ENCODE peak calls at places on chromosomes 1 and 21, in five cellular contexts. W is neural progenitor cell, Y is gastrocnemius medialis, E is endothelial cell, N is right lobe of liver. G is an unnamed sample.

GRCh38 chr1:5764959-5765358 is 227.3 kb downstream of the NPHP4 start:
- DNase-seq in N (no peak), Y (no peak), E (no peak), W (no peak), G (no peak)

GRCh38 chr1:63674238-63674864 is 81.1 kb downstream of the PGM1 start:
- DNase-seq in W (peak), N (peak), Y (peak), E (peak), G (peak)

GRCh38 chr1:211647666-211648065 is 27.8 kb downstream of the NEK2 start:
- DNase-seq in E (no peak), Y (no peak), W (no peak), N (no peak), G (no peak)

GRCh38 chr1:43708006-43708412 is 673 bp downstream of the ST3GAL3 start:
- DNase-seq in W (no peak), E (no peak), N (no peak), Y (no peak), G (no peak)

GRCh38 chr21:36699546-36700294 is 805 bp downstream of the SIM2 start:
- DNase-seq in E (peak), Y (no peak), W (peak), N (no peak), G (peak)

GRCh38 chr1:67741121-67741520 is 56.1 kb downstream of the GADD45A start:
- DNase-seq in E (no peak), Y (no peak), N (no peak), W (no peak), G (no peak)

GRCh38 chr1:66278260-66279046 is 255.5 kb upstream of the SGIP1 start:
- DNase-seq in Y (no peak), N (no peak), W (no peak), E (no peak), G (no peak)

GRCh38 chr1:207003216-207003615 is 29.3 kb downstream of the C1orf116 start:
- DNase-seq in W (peak), E (no peak), N (no peak), Y (no peak), G (no peak)

GRCh38 chr1:92567211-92567868 is 80.6 kb upstream of the GFI1 start:
- DNase-seq in W (no peak), N (no peak), Y (no peak), E (no peak), G (no peak)

GRCh38 chr1:177912991-177913390 is 56.9 kb downstream of the SEC16B start:
- DNase-seq in E (no peak), W (no peak), N (peak), Y (no peak), G (no peak)

GRCh38 chr1:28577738-28578536 is 14.1 kb upstream of the RAB42 start:
- DNase-seq in N (no peak), E (no peak), W (no peak), Y (no peak), G (no peak)

GRCh38 chr21:29299046-29299905 is 554 bp downstream of the BACH1 start:
- DNase-seq in E (peak), N (peak), W (peak), Y (peak), G (peak)

GRCh38 chr1:98046031-98046641 is 125.3 kb upstream of the DPYD start:
- DNase-seq in W (peak), N (peak), E (peak), Y (no peak), G (no peak)

GRCh38 chr1:214292317-214292716 is 11.4 kb downstream of the SMYD2 start:
- DNase-seq in Y (no peak), W (no peak), E (no peak), N (no peak), G (no peak)

GRCh38 chr1:224616761-224617409 is 768 bp downstream of the CNIH3 start:
- DNase-seq in Y (no peak), E (peak), W (peak), N (no peak), G (no peak)

GRCh38 chr1:98903261-98903660 is 101.4 kb downstream of the PLPPR5 start:
- DNase-seq in W (no peak), N (no peak), E (no peak), Y (no peak), G (no peak)

GRCh38 chr1:53642607-53643006 is 96.4 kb downstream of the GLIS1 start:
- DNase-seq in E (no peak), Y (no peak), W (no peak), N (no peak), G (no peak)

GRCh38 chr1:12059226-12059625 is 3.9 kb upstream of the TNFRSF8 start:
- DNase-seq in W (no peak), E (no peak), Y (no peak), N (no peak), G (no peak)

GRCh38 chr1:31154632-31155215 is 85.0 kb downstream of the NKAIN1 start:
- DNase-seq in E (peak), Y (peak), W (peak), N (peak), G (peak)

GRCh38 chr1:225877570-225877969 is 4.6 kb downstream of the TMEM63A start:
- DNase-seq in N (peak), W (peak), Y (peak), E (peak), G (no peak)

GRCh38 chr1:22880174-22880601 is 92.5 kb downstream of the LACTBL1 start:
- DNase-seq in W (no peak), E (no peak), Y (no peak), N (no peak), G (no peak)

GRCh38 chr1:161267332-161267731 is 8.8 kb downstream of the PCP4L1 start:
- DNase-seq in E (no peak), Y (no peak), N (no peak), W (no peak), G (no peak)

GRCh38 chr1:56029329-56030003 is 549.9 kb downstream of the PLPP3 start:
- DNase-seq in W (no peak), Y (no peak), N (no peak), E (no peak), G (no peak)

GRCh38 chr1:45584351-45585109 is 689 bp downstream of the NASP start:
- DNase-seq in E (peak), W (peak), N (peak), Y (peak), G (peak)

GRCh38 chr1:53450225-53450624 is 9.0 kb upstream of the DMRTB1 start:
- DNase-seq in W (peak), N (no peak), E (no peak), Y (no peak), G (no peak)

GRCh38 chr1:85125891-85126290 is 74.9 kb downstream of the SYDE2 start:
- DNase-seq in W (no peak), N (no peak), Y (no peak), E (no peak), G (no peak)

GRCh38 chr1:63902844-63903589 is 129.2 kb downstream of the ROR1 start:
- DNase-seq in Y (no peak), N (no peak), E (no peak), W (no peak), G (no peak)

GRCh38 chr1:174209347-174210187 is 50.2 kb downstream of the RABGAP1L start:
- DNase-seq in Y (no peak), E (no peak), W (no peak), N (no peak), G (no peak)

GRCh38 chr1:158961178-158961577 is 29.8 kb downstream of the PYHIN1 start:
- DNase-seq in E (no peak), N (no peak), W (no peak), Y (no peak), G (no peak)

GRCh38 chr1:158962983-158963382 is 31.6 kb downstream of the PYHIN1 start:
- DNase-seq in Y (no peak), E (no peak), N (no peak), W (peak), G (no peak)
- TF ChIP-seq CTCF in Y (no peak), E (no peak), N (no peak), W (peak), G (no peak)

GRCh38 chr1:90504509-90504908 is 212.6 kb downstream of the BARHL2 start:
- DNase-seq in N (no peak), W (no peak), Y (no peak), E (no peak), G (no peak)

GRCh38 chr1:90501281-90501680 is 215.8 kb downstream of the BARHL2 start:
- DNase-seq in E (no peak), Y (no peak), N (no peak), W (peak), G (no peak)

GRCh38 chr1:90502696-90503095 is 214.4 kb downstream of the BARHL2 start:
- DNase-seq in Y (no peak), W (peak), E (no peak), N (no peak), G (no peak)

GRCh38 chr1:90505806-90506205 is 211.3 kb downstream of the BARHL2 start:
- DNase-seq in N (no peak), W (no peak), E (no peak), Y (no peak), G (no peak)

GRCh38 chr1:90502194-90502593 is 214.9 kb downstream of the BARHL2 start:
- DNase-seq in W (peak), Y (no peak), E (no peak), N (no peak), G (no peak)
- TF ChIP-seq CTCF in W (no peak), Y (no peak), E (no peak), N (no peak), G (no peak)

GRCh38 chr1:147665521-147665920 is 4.8 kb downstream of the ACP6 start:
- DNase-seq in E (peak), W (peak), Y (no peak), N (no peak), G (no peak)
- TF ChIP-seq CTCF in E (peak), W (peak), Y (no peak), N (no peak), G (no peak)

GRCh38 chr1:155974208-155975165 is 3.9 kb downstream of the ARHGEF2 start:
- DNase-seq in E (no peak), N (no peak), W (no peak), Y (no peak), G (no peak)
- TF ChIP-seq CTCF in E (no peak), N (no peak), W (peak), Y (no peak), G (no peak)

GRCh38 chr1:34165422-34165921 is 442 bp upstream of the CSMD2 start:
- DNase-seq in N (no peak), W (peak), Y (no peak), E (no peak), G (no peak)

GRCh38 chr1:34166191-34167090 is 1.4 kb upstream of the CSMD2 start:
- DNase-seq in E (peak), N (no peak), W (peak), Y (no peak), G (no peak)

GRCh38 chr1:34164510-34165381 is at the start of gene CSMD2:
- DNase-seq in W (peak), E (peak), Y (no peak), N (peak), G (no peak)

GRCh38 chr1:34163792-34164509 is 1.1 kb downstream of the CSMD2 start:
- DNase-seq in E (peak), N (no peak), Y (no peak), W (peak), G (peak)

GRCh38 chr1:34162852-34163766 is 1.9 kb downstream of the CSMD2 start:
- DNase-seq in W (peak), N (peak), E (peak), Y (peak), G (peak)
- TF ChIP-seq CTCF in W (peak), N (peak), E (peak), Y (peak), G (peak)

GRCh38 chr1:101520302-101520701 is 283.5 kb downstream of the S1PR1 start:
- DNase-seq in N (no peak), E (peak), Y (no peak), W (peak), G (peak)
- TF ChIP-seq CTCF in N (peak), E (peak), Y (no peak), W (peak), G (peak)

GRCh38 chr1:72202761-72203160 is 79.6 kb downstream of the NEGR1 start:
- DNase-seq in N (no peak), Y (no peak), W (no peak), E (no peak), G (no peak)

GRCh38 chr1:72197786-72198185 is 84.6 kb downstream of the NEGR1 start:
- DNase-seq in N (no peak), Y (no peak), W (no peak), E (no peak), G (no peak)
- TF ChIP-seq CTCF in N (no peak), Y (no peak), W (no peak), E (no peak), G (no peak)

GRCh38 chr21:41671212-41671762 is 95.6 kb downstream of the RIPK4 start:
- DNase-seq in Y (no peak), N (no peak), W (no peak), E (no peak), G (no peak)

GRCh38 chr21:41671859-41672542 is 94.9 kb downstream of the RIPK4 start:
- DNase-seq in W (no peak), Y (no peak), E (no peak), N (no peak), G (no peak)

GRCh38 chr21:41668686-41669532 is 97.9 kb downstream of the RIPK4 start:
- DNase-seq in W (no peak), N (peak), Y (no peak), E (no peak), G (no peak)

GRCh38 chr21:41669533-41669830 is 97.4 kb downstream of the RIPK4 start:
- DNase-seq in W (no peak), E (no peak), Y (no peak), N (no peak), G (no peak)

DNA sequence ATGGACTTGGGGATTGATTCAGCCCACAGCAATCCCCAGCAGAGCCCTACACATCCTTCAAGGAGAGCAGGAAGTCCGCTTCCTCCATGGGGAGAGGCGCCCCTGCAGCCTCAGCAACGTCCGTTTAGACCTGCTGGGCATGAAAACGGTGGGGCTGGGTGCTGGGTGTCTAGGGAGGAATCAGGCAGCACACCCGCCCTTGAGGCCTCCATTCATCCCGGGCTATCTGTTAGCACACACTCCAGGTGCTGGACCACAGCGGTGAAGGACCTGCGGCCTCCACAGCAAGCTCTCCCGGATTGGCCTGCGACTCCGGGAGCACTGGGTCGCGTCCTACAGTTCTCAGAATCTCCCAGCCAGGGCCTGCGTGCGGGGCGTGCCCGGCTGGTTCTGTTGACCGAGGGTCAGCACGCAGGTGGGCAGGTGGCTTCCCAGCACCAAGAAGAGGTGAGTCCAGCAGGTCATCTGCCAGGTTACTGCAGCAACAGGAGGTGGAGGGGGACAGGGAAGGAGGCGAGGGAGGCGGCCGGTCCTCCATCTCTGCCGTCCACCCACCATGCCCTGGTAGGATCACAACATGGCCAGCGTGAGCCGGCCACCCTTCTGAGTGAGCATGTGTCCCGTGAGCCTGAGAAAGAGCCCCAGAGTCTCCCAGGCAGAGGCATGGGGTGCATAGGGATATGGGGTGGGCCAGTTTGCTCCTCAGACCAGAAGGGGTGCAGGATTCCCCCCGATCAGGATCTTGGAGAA is 96.6 kb downstream of the RIPK4 start:
- DNase-seq in E (no peak), Y (no peak), N (peak), W (no peak), G (no peak)
- TF ChIP-seq CTCF in E (no peak), Y (no peak), N (no peak), W (no peak), G (no peak)

GRCh38 chr1:36411674-36412648 is 14.3 kb upstream of the LSM10 start:
- DNase-seq in E (no peak), Y (no peak), N (no peak), W (peak), G (no peak)
- TF ChIP-seq CTCF in E (no peak), Y (no peak), N (no peak), W (no peak), G (no peak)

G was measured in GM10248.